ENCODE peak calls at places on chromosomes 4 and X, in six cellular contexts. M, Q, J, V, T and O are unnamed samples.

GRCh38 chr4:74431113-74431826 is 13.7 kb upstream of the AREG start:
- DNase-seq in J (no peak), Q (no peak), M (no peak), T (peak), V (no peak), O (no peak)

GRCh38 chr4:51960486-51960885 is 59.7 kb downstream of the LRRC66 start:
- DNase-seq in V (no peak), T (no peak), J (no peak), Q (no peak), M (no peak), O (no peak)

GRCh38 chr4:44016582-44017421 is 431.8 kb downstream of the KCTD8 start:
- DNase-seq in Q (no peak), M (no peak), J (no peak), T (no peak), V (no peak), O (no peak)

GRCh38 chr4:54497947-54498346 is 159.8 kb upstream of the KIT start:
- DNase-seq in T (no peak), Q (no peak), J (no peak), V (no peak), M (no peak), O (no peak)

GRCh38 chr4:96407651-96408342 is 567.9 kb downstream of the PDHA2 start:
- DNase-seq in J (no peak), T (no peak), Q (no peak), V (no peak), M (no peak), O (no peak)

GRCh38 chrX:56462389-56462788 is 101.0 kb upstream of the UBQLN2 start:
- DNase-seq in M (no peak), V (no peak), Q (no peak), J (no peak), T (no peak), O (no peak)

GRCh38 chrX:50988649-50989048 is 78.1 kb downstream of the BMP15 start:
- DNase-seq in Q (peak), M (no peak), T (peak), J (no peak), V (no peak), O (no peak)

GRCh38 chr4:1009647-1010521 is 1.5 kb upstream of the FGFRL1 start:
- DNase-seq in Q (peak), T (peak), J (peak), M (peak), V (peak), O (no peak)

GRCh38 chr4:69984030-69984443 is 11.7 kb upstream of the STATH start:
- DNase-seq in M (no peak), J (no peak), T (peak), V (no peak), Q (no peak), O (no peak)

GRCh38 chrX:20461576-20461975 is 194.9 kb upstream of the RPS6KA3 start:
- DNase-seq in M (no peak), T (no peak), V (no peak), Q (no peak), J (no peak), O (no peak)

GRCh38 chrX:154022716-154023115 is 3.0 kb upstream of the IRAK1 start:
- DNase-seq in M (no peak), J (no peak), V (no peak), T (no peak), Q (no peak), O (no peak)

DNA sequence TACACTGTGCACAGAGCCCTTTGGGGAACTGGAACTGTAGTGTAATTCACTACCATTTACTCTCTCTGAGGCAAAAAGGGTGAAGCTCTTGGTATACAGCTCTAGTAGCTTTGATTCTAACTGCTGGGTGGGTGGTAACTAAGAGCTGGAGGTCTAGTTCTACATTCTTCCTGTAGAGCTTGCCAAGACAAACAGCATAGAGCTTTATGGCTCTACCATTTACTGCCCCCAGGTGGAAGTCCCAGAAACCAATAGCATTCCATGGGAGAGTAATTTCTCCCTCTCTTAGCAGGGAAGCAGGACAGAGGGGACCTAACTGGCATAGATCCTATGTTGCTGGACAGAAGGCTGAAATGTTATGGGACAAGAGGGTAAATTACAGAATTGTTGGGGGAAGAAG is 26.7 kb downstream of the HDAC8 start:
- DNase-seq in T (no peak), M (no peak), Q (no peak), J (no peak), V (no peak), O (no peak)
- TF ChIP-seq CTCF in T (peak), M (no peak), Q (no peak), J (no peak), V (no peak), O (no peak)

DNA sequence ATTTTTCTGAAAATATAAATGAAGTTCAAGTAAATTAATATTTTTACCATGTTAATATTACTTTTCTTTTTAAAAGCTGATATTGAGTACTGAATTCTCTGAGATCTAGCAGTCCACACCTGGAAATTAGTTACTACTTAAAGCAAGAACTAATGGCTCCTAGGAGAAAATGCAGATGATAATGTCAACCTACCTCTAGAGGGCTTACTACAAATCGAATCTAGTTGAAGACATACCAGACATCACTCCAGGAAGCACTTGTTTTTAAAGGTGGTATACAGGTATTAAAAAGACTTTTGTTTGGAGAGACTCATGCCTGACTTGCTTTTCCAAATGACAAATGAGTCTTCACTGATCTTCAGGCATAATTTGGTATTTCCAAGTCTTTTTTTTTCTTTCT is 516.4 kb upstream of the BOD1L1 start:
- DNase-seq in T (no peak), J (no peak), Q (no peak), M (no peak), V (no peak), O (no peak)
- TF ChIP-seq CTCF in T (peak), J (no peak), Q (no peak), M (no peak), V (no peak), O (no peak)

GRCh38 chrX:2903366-2903765 is 25.8 kb downstream of the ARSD start:
- DNase-seq in J (no peak), Q (no peak), M (no peak), T (no peak), V (no peak), O (no peak)
- TF ChIP-seq CTCF in J (no peak), Q (no peak), M (no peak), T (no peak), V (no peak), O (no peak)

GRCh38 chrX:141879616-141880015 is 24.1 kb upstream of the MAGEC1 start:
- DNase-seq in T (no peak), J (no peak), Q (no peak), M (no peak), V (no peak), O (no peak)
- TF ChIP-seq CTCF in T (no peak), J (no peak), Q (no peak), M (no peak), V (no peak), O (no peak)

DNA sequence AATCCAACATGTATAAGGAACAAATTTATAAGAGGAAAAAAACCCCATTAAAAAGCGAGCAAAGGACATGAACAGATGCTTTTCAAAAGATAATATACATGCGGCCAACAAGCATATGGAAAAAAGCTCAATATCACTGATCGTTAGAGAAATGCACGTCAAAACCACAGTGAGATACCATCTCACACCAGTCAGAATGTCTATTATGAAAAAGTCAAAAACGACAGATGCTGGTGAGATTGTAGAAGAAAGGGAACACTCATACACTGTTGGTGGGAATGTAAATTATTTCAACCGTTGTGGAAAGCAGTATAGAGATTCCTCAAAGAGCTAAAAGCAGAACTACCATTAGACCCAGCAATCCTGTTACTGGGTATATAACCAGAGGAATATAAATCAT is 465.4 kb downstream of the TMA16 start:
- DNase-seq in Q (no peak), M (no peak), T (no peak), J (no peak), V (no peak), O (no peak)
- TF ChIP-seq CTCF in Q (no peak), M (no peak), T (no peak), J (no peak), V (no peak), O (no peak)

GRCh38 chr4:7461171-7461570 is 26.4 kb upstream of the PSAPL1 start:
- DNase-seq in M (no peak), T (no peak), V (no peak), Q (no peak), J (no peak), O (no peak)
- TF ChIP-seq CTCF in M (no peak), T (peak), V (no peak), Q (no peak), J (no peak), O (no peak)